ENCODE peak calls at places on chromosome 13, in five cellular contexts. C, O, S, X and B are unnamed samples.

GRCh38 chr13:103638706-103639105 is 572.5 kb upstream of the SLC10A2 start:
- DNase-seq in C (no peak), O (no peak), S (no peak), X (no peak), B (no peak)

GRCh38 chr13:96036515-96036914 is 16.7 kb downstream of the UGGT2 start:
- DNase-seq in C (no peak), O (no peak), S (no peak), X (no peak), B (no peak)

GRCh38 chr13:110070046-110070445 is 236.9 kb downstream of the COL4A1 start:
- DNase-seq in C (no peak), O (no peak), S (no peak), X (no peak), B (no peak)

GRCh38 chr13:110644892-110645521 is 29.7 kb downstream of the NAXD start:
- DNase-seq in C (no peak), O (peak), S (no peak), X (peak), B (peak)

GRCh38 chr13:93296584-93296983 is 70.0 kb downstream of the GPC6 start:
- DNase-seq in C (no peak), O (no peak), S (no peak), X (no peak), B (no peak)

GRCh38 chr13:94849254-94849653 is 136.9 kb upstream of the SOX21 start:
- DNase-seq in C (no peak), O (no peak), S (peak), X (no peak), B (no peak)

GRCh38 chr13:95323930-95324662 is 22.8 kb upstream of the ABCC4 start:
- DNase-seq in C (no peak), O (no peak), S (peak), X (no peak), B (no peak)

GRCh38 chr13:46721054-46721453 is 75.9 kb downstream of the ESD start:
- DNase-seq in C (no peak), O (peak), S (peak), X (no peak), B (peak)